ENCODE peak calls at places on chromosomes 5 and 9, in nine cellular contexts. Q is CD8-positive, alpha-beta T cell; Y is IMR-90; F is right cardiac atrium; S is central memory CD8-positive, alpha-beta T cell; X is Right ventricle myocardium superior; Z is CD4-positive, alpha-beta T cell; P is sciatic nerve; W is natural killer cell. T is an unnamed sample.

GRCh38 chr5:105057001-105057436 is 1494.4 kb upstream of the NUDT12 start:
- ATAC-seq in W (no peak), Z (no peak), Q (no peak), X (no peak), P (peak), S (no peak), F (no peak), Y (no peak), T (no peak)

GRCh38 chr9:136484153-136485048 is 1.6 kb upstream of the SEC16A start:
- ATAC-seq in Q (no peak), F (peak), W (no peak), P (peak), Y (no peak), Z (no peak), X (no peak), S (no peak), T (no peak)

GRCh38 chr5:116374434-116374852 is 200.2 kb downstream of the SEMA6A start:
- ATAC-seq in X (no peak), S (no peak), F (no peak), Q (no peak), W (no peak), Y (no peak), P (no peak), Z (no peak), T (peak)

GRCh38 chr9:99181206-99181605 is 40.5 kb downstream of the ALG2 start:
- ATAC-seq in S (no peak), Q (no peak), Y (no peak), P (no peak), X (no peak), F (no peak), W (no peak), Z (no peak), T (no peak)

GRCh38 chr5:131521252-131521651 is 113.8 kb downstream of the RAPGEF6 start:
- ATAC-seq in Y (peak), F (no peak), S (no peak), P (no peak), Z (no peak), W (no peak), Q (no peak), X (no peak), T (no peak)

GRCh38 chr5:65984098-65984885 is 57.9 kb downstream of the ERBIN start:
- ATAC-seq in Q (no peak), P (peak), Y (no peak), X (no peak), Z (no peak), S (no peak), W (no peak), F (peak), T (no peak)

GRCh38 chr9:37005517-37006140 is 28.4 kb downstream of the PAX5 start:
- ATAC-seq in S (no peak), Z (no peak), Q (no peak), F (no peak), P (no peak), W (no peak), Y (no peak), X (no peak), T (no peak)

GRCh38 chr5:170355601-170356098 is 33.5 kb downstream of the KCNMB1 start:
- ATAC-seq in F (no peak), Z (no peak), S (no peak), Q (no peak), P (peak), W (no peak), X (peak), Y (no peak), T (no peak)

GRCh38 chr5:116396700-116397099 is 177.9 kb downstream of the SEMA6A start:
- ATAC-seq in P (no peak), S (no peak), W (no peak), Y (no peak), F (peak), Z (no peak), Q (no peak), X (peak), T (no peak)

GRCh38 chr9:111728617-111729366 is 65.9 kb downstream of the SHOC1 start:
- ATAC-seq in S (no peak), F (no peak), W (no peak), Y (peak), P (no peak), X (no peak), Q (no peak), Z (no peak), T (peak)

GRCh38 chr9:135648494-135649410 is 9.4 kb upstream of the GLT6D1 start:
- ATAC-seq in Q (no peak), S (no peak), W (no peak), P (no peak), F (no peak), Z (no peak), Y (no peak), X (no peak), T (no peak)

GRCh38 chr5:169430676-169431075 is 129.7 kb upstream of the SLIT3 start:
- ATAC-seq in P (no peak), F (no peak), S (no peak), Z (no peak), X (no peak), Q (no peak), W (no peak), Y (no peak), T (no peak)

GRCh38 chr9:70427161-70427945 is 12.9 kb upstream of the KLF9 start:
- ATAC-seq in P (peak), F (no peak), X (no peak), W (no peak), S (no peak), Z (peak), Q (no peak), Y (peak), T (no peak)